ENCODE peak calls at places on chromosomes 7 and 10, in eight cellular contexts. A is stimulated activated CD8-positive, alpha-beta memory T cell treated with anti-CD3 and anti-CD28 coated beads, Interleukin-2, amount 100 ng/mL, for 48 hours; D is tibial artery; N is renal cortical epithelial cell; U is stimulated activated CD4-positive, alpha-beta T cell treated with anti-CD3 and anti-CD28 coated beads, Interleukin-4, amount 100 ng/mL, for 1 hour; H is HS-5; B is amniotic stem cell; J is stimulated activated naive CD4-positive, alpha-beta T cell treated with Interleukin-2 at 50 U/mL for 16 hours. Q is an unnamed sample.

GRCh38 chr10:99435986-99436633 is 5.7 kb upstream of the GOT1 start:
- DNase-seq in A (no peak), D (no peak), N (peak; percentile 57), U (no peak), H (no peak), B (no peak), J (no peak), Q (no peak)

GRCh38 chr7:129431911-129432643 is 2.2 kb upstream of the STRIP2 start:
- DNase-seq in A (no peak), D (no peak), N (no peak), U (no peak), H (no peak), B (no peak), J (no peak), Q (no peak)

GRCh38 chr7:45869426-45869825 is 3.5 kb downstream of the CCDC201 start:
- DNase-seq in A (no peak), D (no peak), N (peak; percentile 26), U (no peak), H (no peak), B (no peak), J (no peak), Q (no peak)

GRCh38 chr10:132465193-132465888 is 68.3 kb downstream of the PWWP2B start:
- DNase-seq in A (no peak), D (no peak), N (no peak), U (no peak), H (no peak), B (no peak), J (no peak), Q (peak; percentile 86)

GRCh38 chr10:5632430-5632829 is 34.0 kb downstream of the ASB13 start:
- DNase-seq in A (no peak), D (peak; percentile 85), N (peak; percentile 98), U (no peak), H (no peak), B (no peak), J (no peak), Q (no peak)

GRCh38 chr7:45720989-45721388 is 146.8 kb downstream of the ADCY1 start:
- DNase-seq in A (no peak), D (no peak), N (no peak), U (no peak), H (no peak), B (no peak), J (no peak), Q (no peak)

GRCh38 chr7:34596887-34597286 is 61.1 kb upstream of the NPSR1 start:
- DNase-seq in A (no peak), D (no peak), N (no peak), U (no peak), H (no peak), B (no peak), J (no peak), Q (no peak)

GRCh38 chr7:101066141-101066857 is 19.0 kb upstream of the TRIM56 start:
- DNase-seq in A (no peak), D (no peak), N (peak; percentile 6), U (no peak), H (no peak), B (no peak), J (no peak), Q (no peak)

GRCh38 chr10:79403441-79404230 is 41.8 kb downstream of the ZCCHC24 start:
- DNase-seq in A (no peak), D (peak; percentile 64), N (no peak), U (no peak), H (no peak), B (no peak), J (no peak), Q (peak; percentile 86)

GRCh38 chr10:95756061-95756751 is at the start of gene ENTPD1:
- DNase-seq in A (no peak), D (no peak), N (peak; percentile 15), U (no peak), H (no peak), B (no peak), J (no peak), Q (peak; percentile 45)

GRCh38 chr10:118062798-118063238 is 16.1 kb upstream of the RAB11FIP2 start:
- DNase-seq in A (no peak), D (no peak), N (no peak), U (no peak), H (no peak), B (no peak), J (no peak), Q (no peak)

GRCh38 chr10:48453451-48454301 is 147.2 kb downstream of the MAPK8 start:
- DNase-seq in A (no peak), D (peak; percentile 58), N (no peak), U (no peak), H (no peak), B (no peak), J (no peak), Q (peak; percentile 54)

GRCh38 chr10:131668903-131669302 is 231.9 kb upstream of the PPP2R2D start:
- DNase-seq in A (no peak), D (no peak), N (no peak), U (no peak), H (no peak), B (no peak), J (no peak), Q (no peak)

GRCh38 chr7:42247301-42247700 is 10.3 kb upstream of the GLI3 start:
- DNase-seq in A (no peak), D (no peak), N (peak; percentile 79), U (no peak), H (no peak), B (no peak), J (no peak), Q (no peak)

GRCh38 chr7:75743455-75743859 is 4.7 kb upstream of the HIP1 start:
- DNase-seq in A (no peak), D (no peak), N (peak; percentile 11), U (no peak), H (no peak), B (no peak), J (no peak), Q (no peak)

GRCh38 chr10:128463991-128464755 is 337.9 kb upstream of the MKI67 start:
- DNase-seq in A (no peak), D (peak; percentile 79), N (peak; percentile 15), U (no peak), H (no peak), B (no peak), J (no peak), Q (peak; percentile 20)

GRCh38 chr7:132575987-132576722 is at the start of gene PLXNA4:
- DNase-seq in A (no peak), D (no peak), N (no peak), U (no peak), H (no peak), B (no peak), J (no peak), Q (peak; percentile 75)

GRCh38 chr10:53833908-53834307 is 967.1 kb downstream of the PCDH15 start:
- DNase-seq in A (no peak), D (no peak), N (no peak), U (no peak), H (no peak), B (no peak), J (no peak), Q (no peak)

GRCh38 chr10:31000071-31000787 is 31.4 kb downstream of the ZNF438 start:
- DNase-seq in A (no peak), D (no peak), N (peak; percentile 79), U (no peak), H (no peak), B (no peak), J (no peak), Q (no peak)

GRCh38 chr10:97222346-97222961 is 36.7 kb upstream of the SLIT1 start:
- DNase-seq in A (no peak), D (no peak), N (no peak), U (no peak), H (no peak), B (no peak), J (no peak), Q (peak; percentile 74)

GRCh38 chr10:74306227-74306982 is 155.4 kb downstream of the ADK start:
- DNase-seq in A (no peak), D (no peak), N (no peak), U (no peak), H (no peak), B (no peak), J (no peak), Q (no peak)

GRCh38 chr10:110923856-110924493 is 4.6 kb downstream of the SHOC2 start:
- DNase-seq in A (no peak), D (no peak), N (peak; percentile 90), U (no peak), H (no peak), B (no peak), J (no peak), Q (no peak)

GRCh38 chr7:36653011-36653670 is 71.2 kb downstream of the AOAH start:
- DNase-seq in A (no peak), D (no peak), N (peak; percentile 71), U (no peak), H (no peak), B (no peak), J (no peak), Q (no peak)

GRCh38 chr10:125782661-125783060 is 7.0 kb upstream of the MMP21 start:
- DNase-seq in A (no peak), D (no peak), N (no peak), U (no peak), H (no peak), B (no peak), J (no peak), Q (no peak)

Q was measured in H7.